ENCODE peak calls at places on chromosomes 3 and 15, in four cellular contexts. L is GM20000, J is WTC11, Z is fibroblast of pulmonary artery. I is an unnamed sample.

GRCh38 chr15:57610130-57610529 is 18.4 kb downstream of the MYZAP start:
- DNase-seq in L (no peak), J (no peak), Z (peak; percentile 62), I (no peak)

GRCh38 chr3:100165926-100166550 is 51.7 kb upstream of the FILIP1L start:
- DNase-seq in J (no peak), L (no peak), Z (no peak), I (no peak)

GRCh38 chr15:73540161-73540560 is 93.0 kb downstream of the NPTN start:
- DNase-seq in Z (peak; percentile 23), J (no peak), L (no peak), I (no peak)

GRCh38 chr3:71051259-71051595 is 532.3 kb downstream of the FOXP1 start:
- DNase-seq in L (no peak), J (no peak), Z (no peak), I (no peak)

GRCh38 chr3:184602406-184603155 is 41.0 kb downstream of the EPHB3 start:
- DNase-seq in L (no peak), J (no peak), Z (no peak), I (no peak)

GRCh38 chr15:74838746-74839525 is 4.0 kb downstream of the ULK3 start:
- DNase-seq in L (no peak), J (no peak), Z (no peak), I (no peak)

GRCh38 chr3:46501702-46502101 is 3.9 kb downstream of the RTP3 start:
- DNase-seq in J (no peak), Z (no peak), L (no peak), I (no peak)

GRCh38 chr3:185988080-185988815 is 50.4 kb upstream of the TRA2B start:
- DNase-seq in L (no peak), Z (no peak), J (no peak), I (no peak)

DNA sequence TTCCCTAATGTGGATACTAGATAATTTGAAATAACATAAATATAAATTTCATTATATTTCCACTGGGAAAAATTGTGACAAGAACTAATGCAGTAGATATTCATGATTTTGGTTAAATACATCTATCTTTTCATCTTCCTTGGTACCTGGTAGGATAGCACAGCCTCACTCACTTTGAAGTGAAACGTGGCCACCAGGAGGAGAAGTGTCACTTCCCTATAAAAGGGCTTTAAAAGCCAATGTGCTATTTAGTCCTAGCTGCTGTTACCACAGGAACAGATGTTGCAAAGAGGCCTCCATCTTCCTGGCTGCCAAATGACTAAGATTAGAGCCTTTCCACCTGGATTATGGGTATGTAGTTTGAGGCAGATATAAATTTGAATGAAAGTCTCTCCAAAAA is 140.0 kb downstream of the PLOD2 start:
- DNase-seq in L (no peak), Z (no peak), J (no peak), I (no peak)
- TF ChIP-seq CTCF in L (no peak), Z (no peak), J (no peak), I (no peak)

DNA sequence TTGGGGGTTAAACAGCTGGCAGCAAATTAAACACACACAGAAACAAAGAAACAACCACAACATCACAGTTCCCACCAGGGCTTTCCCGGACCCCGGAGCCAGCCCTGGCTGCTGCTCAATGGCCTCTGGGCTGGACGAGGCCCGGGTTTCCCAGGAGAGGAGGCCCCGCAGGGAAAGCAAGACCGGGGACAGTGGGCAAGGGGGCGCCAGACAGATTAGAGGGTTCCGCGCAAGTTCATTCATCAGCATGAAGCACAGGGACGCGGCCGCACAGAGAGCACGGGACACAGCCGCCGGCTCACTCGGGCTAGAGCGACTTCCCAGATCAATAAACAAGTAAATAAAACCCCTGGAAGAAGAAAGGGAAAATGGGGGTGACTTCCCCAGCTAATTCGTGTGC is 66.4 kb upstream of the RPL32 start:
- DNase-seq in Z (no peak), L (no peak), J (peak; percentile 24), I (no peak)
- TF ChIP-seq CTCF in Z (no peak), L (no peak), J (no peak), I (no peak)

GRCh38 chr3:81311321-81311720 is 450.1 kb downstream of the GBE1 start:
- DNase-seq in J (no peak), Z (no peak), L (no peak), I (no peak)
- TF ChIP-seq CTCF in J (no peak), Z (no peak), L (no peak), I (no peak)

GRCh38 chr3:195888311-195888761 is 20.0 kb downstream of the TNK2 start:
- DNase-seq in J (no peak), Z (no peak), L (no peak), I (no peak)

GRCh38 chr3:195891431-195892104 is 16.8 kb downstream of the TNK2 start:
- DNase-seq in J (no peak), L (no peak), Z (no peak), I (no peak)

GRCh38 chr3:195892105-195892354 is 16.3 kb downstream of the TNK2 start:
- DNase-seq in J (no peak), L (no peak), Z (no peak), I (no peak)

GRCh38 chr3:195888981-195889842 is 19.1 kb downstream of the TNK2 start:
- DNase-seq in J (no peak), Z (no peak), L (no peak), I (no peak)

GRCh38 chr3:195889843-195890407 is 18.4 kb downstream of the TNK2 start:
- DNase-seq in J (no peak), Z (no peak), L (no peak), I (no peak)
- TF ChIP-seq CTCF in J (no peak), Z (no peak), L (no peak), I (no peak)

GRCh38 chr3:174219738-174220137 is 639.4 kb upstream of the NAALADL2 start:
- DNase-seq in Z (no peak), L (no peak), J (no peak), I (no peak)

GRCh38 chr3:174218011-174218410 is 641.1 kb upstream of the NAALADL2 start:
- DNase-seq in L (no peak), Z (no peak), J (no peak), I (no peak)

GRCh38 chr3:174216948-174217718 is 642.0 kb upstream of the NAALADL2 start:
- DNase-seq in J (no peak), Z (no peak), L (no peak), I (no peak)

GRCh38 chr3:174215426-174215825 is 643.7 kb upstream of the NAALADL2 start:
- DNase-seq in J (no peak), Z (no peak), L (no peak), I (no peak)

GRCh38 chr3:174216019-174216418 is 643.1 kb upstream of the NAALADL2 start:
- DNase-seq in J (no peak), L (no peak), Z (no peak), I (no peak)
- TF ChIP-seq CTCF in J (no peak), L (no peak), Z (no peak), I (no peak)

DNA sequence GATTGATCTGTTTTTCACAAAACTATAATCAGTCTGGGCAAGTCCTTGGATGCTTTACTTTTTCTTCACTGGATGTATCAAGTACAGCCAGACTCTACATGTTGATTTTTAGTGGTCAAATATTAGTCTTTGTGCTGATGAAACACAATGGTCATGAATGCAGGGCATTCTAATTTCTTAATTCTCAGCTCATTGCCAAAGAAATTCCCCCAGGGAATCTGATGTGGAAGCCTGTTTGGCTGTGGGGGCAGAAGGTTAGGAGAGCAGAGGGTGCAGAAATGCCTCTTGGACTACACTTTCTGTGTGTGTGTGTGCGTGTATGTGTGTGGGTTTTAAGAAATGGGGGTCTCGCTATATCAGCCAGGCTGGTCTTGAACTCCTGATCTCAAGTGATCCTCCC is 48.7 kb upstream of the HACD2 start:
- DNase-seq in Z (peak; percentile 45), L (no peak), J (no peak), I (no peak)
- TF ChIP-seq CTCF in Z (no peak), L (no peak), J (no peak), I (no peak)

I was measured in GM10248.